ENCODE peak calls at places on chromosome 3, in eight cellular contexts. One of them, this sample, is unnamed.

GRCh38 chr3:90092994-90093393 is 985.6 kb downstream of the EPHA3 start:
- DNase-seq in activated CD4-positive, alpha-beta T cell treated with anti-CD3 and anti-CD28 coated beads, Interleukin-2, amount 50 U/mL, for 48 hours: no peak
- DNase-seq in uterus: no peak
- DNase-seq in HTR-8/SVneo: peak
- DNase-seq in NCI-H146: peak
- DNase-seq in T47D: no peak
- DNase-seq in adrenal gland: no peak
- DNase-seq in EL: no peak
- DNase-seq in this sample: no peak

GRCh38 chr3:117750674-117751073 is 1041.1 kb downstream of the TUSC7 start:
- DNase-seq in HTR-8/SVneo: no peak
- DNase-seq in NCI-H146: no peak
- DNase-seq in uterus: no peak
- DNase-seq in activated CD4-positive, alpha-beta T cell treated with anti-CD3 and anti-CD28 coated beads, Interleukin-2, amount 50 U/mL, for 48 hours: no peak
- DNase-seq in T47D: no peak
- DNase-seq in EL: no peak
- DNase-seq in adrenal gland: no peak
- DNase-seq in this sample: no peak

GRCh38 chr3:82048711-82049110 is 287.3 kb upstream of the GBE1 start:
- DNase-seq in HTR-8/SVneo: no peak
- DNase-seq in T47D: no peak
- DNase-seq in EL: no peak
- DNase-seq in activated CD4-positive, alpha-beta T cell treated with anti-CD3 and anti-CD28 coated beads, Interleukin-2, amount 50 U/mL, for 48 hours: no peak
- DNase-seq in NCI-H146: peak
- DNase-seq in uterus: no peak
- DNase-seq in adrenal gland: no peak
- DNase-seq in this sample: no peak

GRCh38 chr3:126928921-126929485 is 53.9 kb upstream of the PLXNA1 start:
- DNase-seq in T47D: no peak
- DNase-seq in activated CD4-positive, alpha-beta T cell treated with anti-CD3 and anti-CD28 coated beads, Interleukin-2, amount 50 U/mL, for 48 hours: no peak
- DNase-seq in adrenal gland: no peak
- DNase-seq in EL: no peak
- DNase-seq in NCI-H146: no peak
- DNase-seq in uterus: no peak
- DNase-seq in HTR-8/SVneo: no peak
- DNase-seq in this sample: no peak

GRCh38 chr3:4721511-4721911 is 228.4 kb downstream of the ITPR1 start:
- DNase-seq in EL: peak
- DNase-seq in adrenal gland: no peak
- DNase-seq in T47D: no peak
- DNase-seq in NCI-H146: no peak
- DNase-seq in HTR-8/SVneo: no peak
- DNase-seq in uterus: no peak
- DNase-seq in activated CD4-positive, alpha-beta T cell treated with anti-CD3 and anti-CD28 coated beads, Interleukin-2, amount 50 U/mL, for 48 hours: no peak
- DNase-seq in this sample: no peak

GRCh38 chr3:43921056-43921455 is 230.3 kb downstream of the ABHD5 start:
- DNase-seq in activated CD4-positive, alpha-beta T cell treated with anti-CD3 and anti-CD28 coated beads, Interleukin-2, amount 50 U/mL, for 48 hours: no peak
- DNase-seq in NCI-H146: no peak
- DNase-seq in adrenal gland: no peak
- DNase-seq in HTR-8/SVneo: no peak
- DNase-seq in uterus: no peak
- DNase-seq in EL: no peak
- DNase-seq in T47D: no peak
- DNase-seq in this sample: no peak

GRCh38 chr3:48273594-48274211 is 32.8 kb downstream of the ZNF589 start:
- DNase-seq in NCI-H146: peak
- DNase-seq in adrenal gland: peak
- DNase-seq in uterus: peak
- DNase-seq in activated CD4-positive, alpha-beta T cell treated with anti-CD3 and anti-CD28 coated beads, Interleukin-2, amount 50 U/mL, for 48 hours: peak
- DNase-seq in EL: peak
- DNase-seq in HTR-8/SVneo: peak
- DNase-seq in T47D: peak
- DNase-seq in this sample: no peak

GRCh38 chr3:30539214-30539613 is 67.2 kb upstream of the TGFBR2 start:
- DNase-seq in T47D: no peak
- DNase-seq in NCI-H146: no peak
- DNase-seq in adrenal gland: no peak
- DNase-seq in activated CD4-positive, alpha-beta T cell treated with anti-CD3 and anti-CD28 coated beads, Interleukin-2, amount 50 U/mL, for 48 hours: no peak
- DNase-seq in uterus: no peak
- DNase-seq in HTR-8/SVneo: no peak
- DNase-seq in EL: no peak
- DNase-seq in this sample: no peak

GRCh38 chr3:193207290-193207689 is 33.7 kb upstream of the PLAAT1 start:
- DNase-seq in T47D: no peak
- DNase-seq in activated CD4-positive, alpha-beta T cell treated with anti-CD3 and anti-CD28 coated beads, Interleukin-2, amount 50 U/mL, for 48 hours: no peak
- DNase-seq in adrenal gland: no peak
- DNase-seq in HTR-8/SVneo: no peak
- DNase-seq in uterus: no peak
- DNase-seq in EL: no peak
- DNase-seq in NCI-H146: no peak
- DNase-seq in this sample: no peak

GRCh38 chr3:115233021-115233420 is 85.9 kb upstream of the ZBTB20 start:
- DNase-seq in T47D: no peak
- DNase-seq in HTR-8/SVneo: no peak
- DNase-seq in activated CD4-positive, alpha-beta T cell treated with anti-CD3 and anti-CD28 coated beads, Interleukin-2, amount 50 U/mL, for 48 hours: no peak
- DNase-seq in EL: peak
- DNase-seq in adrenal gland: no peak
- DNase-seq in NCI-H146: no peak
- DNase-seq in uterus: no peak
- DNase-seq in this sample: no peak

GRCh38 chr3:1404270-1404669 is 311.4 kb downstream of the CNTN6 start:
- DNase-seq in EL: no peak
- DNase-seq in HTR-8/SVneo: no peak
- DNase-seq in NCI-H146: no peak
- DNase-seq in activated CD4-positive, alpha-beta T cell treated with anti-CD3 and anti-CD28 coated beads, Interleukin-2, amount 50 U/mL, for 48 hours: no peak
- DNase-seq in adrenal gland: no peak
- DNase-seq in T47D: no peak
- DNase-seq in uterus: no peak
- DNase-seq in this sample: no peak

GRCh38 chr3:180179562-180179961 is 142.8 kb upstream of the PEX5L start:
- DNase-seq in adrenal gland: no peak
- DNase-seq in activated CD4-positive, alpha-beta T cell treated with anti-CD3 and anti-CD28 coated beads, Interleukin-2, amount 50 U/mL, for 48 hours: no peak
- DNase-seq in T47D: no peak
- DNase-seq in uterus: no peak
- DNase-seq in NCI-H146: no peak
- DNase-seq in HTR-8/SVneo: no peak
- DNase-seq in EL: no peak
- DNase-seq in this sample: no peak

GRCh38 chr3:34676431-34676830 is 878.0 kb downstream of the PDCD6IP start:
- DNase-seq in EL: no peak
- DNase-seq in NCI-H146: no peak
- DNase-seq in adrenal gland: no peak
- DNase-seq in uterus: no peak
- DNase-seq in HTR-8/SVneo: peak
- DNase-seq in activated CD4-positive, alpha-beta T cell treated with anti-CD3 and anti-CD28 coated beads, Interleukin-2, amount 50 U/mL, for 48 hours: no peak
- DNase-seq in T47D: no peak
- DNase-seq in this sample: no peak

GRCh38 chr3:13622356-13622755 is 73.4 kb downstream of the FBLN2 start:
- DNase-seq in EL: no peak
- DNase-seq in adrenal gland: no peak
- DNase-seq in NCI-H146: no peak
- DNase-seq in uterus: no peak
- DNase-seq in activated CD4-positive, alpha-beta T cell treated with anti-CD3 and anti-CD28 coated beads, Interleukin-2, amount 50 U/mL, for 48 hours: no peak
- DNase-seq in HTR-8/SVneo: no peak
- DNase-seq in T47D: no peak
- DNase-seq in this sample: no peak

GRCh38 chr3:162391301-162391700 is 894.7 kb downstream of the OTOL1 start:
- DNase-seq in T47D: no peak
- DNase-seq in adrenal gland: no peak
- DNase-seq in activated CD4-positive, alpha-beta T cell treated with anti-CD3 and anti-CD28 coated beads, Interleukin-2, amount 50 U/mL, for 48 hours: no peak
- DNase-seq in NCI-H146: no peak
- DNase-seq in uterus: no peak
- DNase-seq in HTR-8/SVneo: peak
- DNase-seq in EL: peak
- DNase-seq in this sample: no peak

GRCh38 chr3:170320471-170321121 is 36.9 kb upstream of the SKIL start:
- DNase-seq in T47D: no peak
- DNase-seq in activated CD4-positive, alpha-beta T cell treated with anti-CD3 and anti-CD28 coated beads, Interleukin-2, amount 50 U/mL, for 48 hours: no peak
- DNase-seq in adrenal gland: no peak
- DNase-seq in NCI-H146: no peak
- DNase-seq in HTR-8/SVneo: no peak
- DNase-seq in EL: no peak
- DNase-seq in uterus: no peak
- DNase-seq in this sample: no peak

GRCh38 chr3:99640214-99640851 is 1.9 kb downstream of the COL8A1 start:
- DNase-seq in T47D: no peak
- DNase-seq in activated CD4-positive, alpha-beta T cell treated with anti-CD3 and anti-CD28 coated beads, Interleukin-2, amount 50 U/mL, for 48 hours: no peak
- DNase-seq in HTR-8/SVneo: no peak
- DNase-seq in NCI-H146: no peak
- DNase-seq in EL: peak
- DNase-seq in uterus: no peak
- DNase-seq in adrenal gland: no peak
- DNase-seq in this sample: no peak

GRCh38 chr3:115518100-115518852 is 105.0 kb upstream of the GAP43 start:
- DNase-seq in uterus: peak
- DNase-seq in activated CD4-positive, alpha-beta T cell treated with anti-CD3 and anti-CD28 coated beads, Interleukin-2, amount 50 U/mL, for 48 hours: no peak
- DNase-seq in HTR-8/SVneo: peak
- DNase-seq in T47D: no peak
- DNase-seq in EL: peak
- DNase-seq in NCI-H146: peak
- DNase-seq in adrenal gland: peak
- DNase-seq in this sample: no peak

GRCh38 chr3:171187706-171188290 is 161.3 kb upstream of the SLC2A2 start:
- DNase-seq in NCI-H146: peak
- DNase-seq in EL: peak
- DNase-seq in T47D: peak
- DNase-seq in uterus: no peak
- DNase-seq in HTR-8/SVneo: peak
- DNase-seq in activated CD4-positive, alpha-beta T cell treated with anti-CD3 and anti-CD28 coated beads, Interleukin-2, amount 50 U/mL, for 48 hours: no peak
- DNase-seq in adrenal gland: no peak
- DNase-seq in this sample: no peak

GRCh38 chr3:135449046-135449445 is 516.5 kb upstream of the PPP2R3A start:
- DNase-seq in HTR-8/SVneo: no peak
- DNase-seq in activated CD4-positive, alpha-beta T cell treated with anti-CD3 and anti-CD28 coated beads, Interleukin-2, amount 50 U/mL, for 48 hours: no peak
- DNase-seq in NCI-H146: no peak
- DNase-seq in adrenal gland: no peak
- DNase-seq in T47D: no peak
- DNase-seq in uterus: no peak
- DNase-seq in EL: no peak
- DNase-seq in this sample: no peak

GRCh38 chr3:128081846-128082245 is 29.6 kb downstream of the SEC61A1 start:
- DNase-seq in NCI-H146: no peak
- DNase-seq in HTR-8/SVneo: no peak
- DNase-seq in uterus: no peak
- DNase-seq in adrenal gland: no peak
- DNase-seq in EL: peak
- DNase-seq in activated CD4-positive, alpha-beta T cell treated with anti-CD3 and anti-CD28 coated beads, Interleukin-2, amount 50 U/mL, for 48 hours: no peak
- DNase-seq in T47D: no peak
- DNase-seq in this sample: no peak

GRCh38 chr3:31659246-31659645 is 126.5 kb downstream of the STT3B start:
- DNase-seq in adrenal gland: no peak
- DNase-seq in uterus: no peak
- DNase-seq in NCI-H146: no peak
- DNase-seq in T47D: no peak
- DNase-seq in EL: no peak
- DNase-seq in activated CD4-positive, alpha-beta T cell treated with anti-CD3 and anti-CD28 coated beads, Interleukin-2, amount 50 U/mL, for 48 hours: no peak
- DNase-seq in HTR-8/SVneo: no peak
- DNase-seq in this sample: no peak

GRCh38 chr3:149701206-149701976 is 43.6 kb upstream of the WWTR1 start:
- DNase-seq in NCI-H146: no peak
- DNase-seq in activated CD4-positive, alpha-beta T cell treated with anti-CD3 and anti-CD28 coated beads, Interleukin-2, amount 50 U/mL, for 48 hours: peak
- DNase-seq in T47D: no peak
- DNase-seq in uterus: no peak
- DNase-seq in adrenal gland: no peak
- DNase-seq in EL: peak
- DNase-seq in HTR-8/SVneo: no peak
- DNase-seq in this sample: no peak

GRCh38 chr3:11845661-11846060 is 1.0 kb downstream of the TAMM41 start:
- DNase-seq in activated CD4-positive, alpha-beta T cell treated with anti-CD3 and anti-CD28 coated beads, Interleukin-2, amount 50 U/mL, for 48 hours: peak
- DNase-seq in T47D: peak
- DNase-seq in NCI-H146: no peak
- DNase-seq in HTR-8/SVneo: no peak
- DNase-seq in adrenal gland: no peak
- DNase-seq in EL: no peak
- DNase-seq in uterus: no peak
- DNase-seq in this sample: no peak